ENCODE peak calls at places on chromosome 13, in six cellular contexts. C, J, S, N, R and Y are unnamed samples.

GRCh38 chr13:65638572-65639168 is 1591.5 kb downstream of the PCDH9 start:
- DNase-seq in C (peak; percentile 40), R (peak; percentile 22), J (peak; percentile 80), N (peak; percentile 4), S (no peak), Y (peak; percentile 53)

GRCh38 chr13:65613004-65613403 is 1617.1 kb downstream of the PCDH9 start:
- DNase-seq in C (no peak), R (no peak), S (no peak), J (no peak), N (no peak), Y (no peak)

GRCh38 chr13:105272660-105273631 is 1262.5 kb downstream of the EFNB2 start:
- DNase-seq in R (no peak), N (no peak), C (peak; percentile 34), S (no peak), J (no peak), Y (no peak)

GRCh38 chr13:33015791-33016323 is 366 bp upstream of the KL start:
- DNase-seq in C (no peak), J (no peak), R (no peak), S (peak; percentile 70), N (no peak), Y (no peak)

GRCh38 chr13:95800455-95800854 is 123.5 kb downstream of the DNAJC3 start:
- DNase-seq in R (no peak), C (no peak), J (no peak), S (no peak), N (no peak), Y (no peak)

GRCh38 chr13:111177081-111177711 is 62.1 kb downstream of the ARHGEF7 start:
- DNase-seq in C (no peak), N (no peak), S (peak; percentile 77), R (no peak), J (peak; percentile 77), Y (no peak)

GRCh38 chr13:80574113-80574512 is 233.2 kb upstream of the SPRY2 start:
- DNase-seq in R (no peak), N (no peak), C (no peak), S (no peak), J (no peak), Y (peak; percentile 18)

GRCh38 chr13:31896427-31896826 is 135.1 kb upstream of the FRY start:
- DNase-seq in S (no peak), J (peak; percentile 76), C (peak; percentile 55), N (no peak), R (no peak), Y (peak; percentile 55)

GRCh38 chr13:98581971-98582702 is 5.2 kb upstream of the STK24 start:
- DNase-seq in R (no peak), N (no peak), J (peak; percentile 51), S (no peak), C (no peak), Y (no peak)

DNA sequence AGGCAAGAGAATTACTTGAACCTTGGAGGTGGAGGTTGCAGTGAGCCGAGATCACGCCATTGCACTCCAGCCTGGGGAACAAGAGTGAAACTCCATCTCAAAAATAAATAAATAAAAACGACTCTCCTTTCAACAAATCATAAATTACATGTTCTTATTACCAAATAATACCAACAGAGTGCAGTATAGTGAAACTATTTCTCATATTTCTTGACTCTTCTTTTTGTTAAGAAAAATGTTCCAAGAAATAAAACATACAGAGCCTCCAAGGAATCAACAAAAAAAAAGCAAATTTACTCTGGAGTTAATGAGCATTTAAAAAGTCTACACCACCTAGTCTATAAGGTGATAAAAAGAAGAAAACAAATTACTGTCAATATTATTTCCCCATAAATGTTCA is 188.8 kb downstream of the KLF12 start:
- DNase-seq in S (no peak), J (peak; percentile 46), R (no peak), C (no peak), N (no peak), Y (no peak)
- TF ChIP-seq CTCF in S (no peak), J (no peak), R (no peak), C (no peak), N (no peak), Y (no peak)

DNA sequence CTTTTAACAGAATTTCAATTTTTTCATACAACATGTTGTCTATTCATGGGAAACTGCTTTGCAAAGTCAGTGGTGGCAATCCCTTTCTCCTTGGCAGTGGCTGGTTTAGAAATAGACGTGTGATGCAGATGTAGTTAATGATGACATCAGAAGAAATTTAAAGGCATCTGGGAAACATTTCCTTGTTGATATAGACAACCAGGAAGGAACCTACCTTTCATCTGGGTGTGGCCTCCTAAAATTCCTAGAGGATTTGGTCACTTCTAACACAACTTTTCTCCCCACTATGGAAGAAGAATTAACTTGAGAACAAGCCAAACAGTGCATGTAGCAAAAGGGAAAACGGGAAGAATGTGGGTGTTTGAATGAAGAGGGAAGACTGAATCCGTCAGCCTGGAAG is 102.8 kb downstream of the EFNB2 start:
- DNase-seq in S (no peak), C (no peak), R (peak; percentile 16), N (no peak), J (no peak), Y (no peak)
- TF ChIP-seq CTCF in S (no peak), C (no peak), R (no peak), N (no peak), J (no peak), Y (no peak)

GRCh38 chr13:51594432-51594831 is 10.2 kb downstream of the WDFY2 start:
- DNase-seq in C (no peak), S (no peak), J (no peak), R (no peak), N (no peak), Y (no peak)

GRCh38 chr13:51589793-51590192 is 5.5 kb downstream of the WDFY2 start:
- DNase-seq in J (no peak), N (no peak), C (no peak), R (no peak), S (no peak), Y (no peak)

GRCh38 chr13:51588406-51588949 is 4.2 kb downstream of the WDFY2 start:
- DNase-seq in N (no peak), R (no peak), S (no peak), J (no peak), C (no peak), Y (no peak)

GRCh38 chr13:51590231-51590630 is 6.0 kb downstream of the WDFY2 start:
- DNase-seq in C (no peak), S (no peak), N (no peak), R (no peak), J (no peak), Y (no peak)

DNA sequence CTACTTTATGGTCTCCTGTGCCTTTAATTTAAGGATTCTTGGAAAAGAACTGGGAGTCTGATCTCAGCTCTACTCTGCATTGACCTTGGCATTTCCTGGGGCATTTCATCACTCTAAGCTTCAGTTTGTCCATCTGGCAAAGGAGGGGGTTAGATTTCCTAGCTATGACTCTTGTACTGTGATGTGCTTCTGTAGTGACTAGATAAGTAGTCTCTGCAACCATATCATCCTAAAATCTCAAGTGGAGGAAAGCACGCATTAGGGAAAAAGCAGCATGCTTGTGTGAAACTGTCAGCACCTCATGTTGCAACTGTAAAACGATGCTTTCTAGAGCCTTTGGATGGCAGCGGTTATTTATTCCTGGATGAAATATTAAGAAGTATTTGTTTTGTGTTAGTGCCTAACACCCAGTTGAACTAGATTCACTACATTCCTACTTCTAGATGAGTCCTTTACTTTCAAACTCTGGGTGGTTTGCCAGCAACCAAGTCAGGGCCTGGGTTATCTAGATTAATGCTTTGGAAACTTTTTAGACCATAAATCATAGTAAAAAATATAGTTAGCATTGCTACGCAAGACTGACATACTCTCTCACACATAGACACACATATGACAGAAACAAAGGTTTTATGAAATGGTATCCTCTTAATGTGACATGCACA is 6.8 kb downstream of the WDFY2 start:
- DNase-seq in N (no peak), R (peak; percentile 92), S (no peak), C (no peak), J (peak; percentile 97), Y (peak; percentile 91)
- TF ChIP-seq CTCF in N (peak; percentile 16), R (no peak), S (no peak), C (no peak), J (no peak), Y (no peak)

GRCh38 chr13:108728370-108728769 is 99.0 kb downstream of the MYO16 start:
- DNase-seq in N (no peak), S (no peak), C (peak; percentile 14), R (no peak), J (no peak), Y (no peak)
- TF ChIP-seq CTCF in N (no peak), S (no peak), C (peak; percentile 63), R (peak; percentile 23), J (no peak), Y (no peak)

GRCh38 chr13:78786399-78786879 is 127.5 kb upstream of the OBI1 start:
- DNase-seq in S (no peak), J (no peak), N (no peak), C (no peak), R (no peak), Y (no peak)

GRCh38 chr13:78780708-78781107 is 121.8 kb upstream of the OBI1 start:
- DNase-seq in J (no peak), R (no peak), S (no peak), N (no peak), C (no peak), Y (no peak)

GRCh38 chr13:78787189-78787588 is 128.2 kb upstream of the OBI1 start:
- DNase-seq in S (no peak), N (no peak), J (peak; percentile 2), R (no peak), C (no peak), Y (no peak)

GRCh38 chr13:78784017-78784745 is 125.2 kb upstream of the OBI1 start:
- DNase-seq in R (no peak), N (no peak), S (no peak), J (no peak), C (no peak), Y (no peak)

DNA sequence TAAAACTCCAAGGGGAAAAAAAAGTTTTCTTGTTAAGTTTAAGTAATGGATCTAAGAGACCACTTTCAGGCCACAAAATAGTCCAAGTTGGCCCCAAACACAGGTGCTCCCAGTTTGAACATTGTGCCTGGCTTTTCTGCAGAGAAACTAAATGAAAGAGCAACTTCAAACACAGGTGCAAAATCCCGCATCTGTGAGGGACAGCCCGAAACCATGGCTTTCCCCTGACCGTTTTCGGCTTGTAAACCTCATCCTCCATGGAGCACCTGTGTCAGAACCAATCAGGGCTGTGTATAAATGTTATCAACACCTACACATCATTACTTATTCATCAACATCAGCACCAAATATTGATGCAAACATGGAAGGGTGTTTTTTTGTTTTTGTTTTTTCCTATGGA is 126.8 kb upstream of the OBI1 start:
- DNase-seq in N (no peak), J (no peak), R (no peak), C (no peak), S (no peak), Y (no peak)
- TF ChIP-seq CTCF in N (no peak), J (no peak), R (no peak), C (no peak), S (no peak), Y (no peak)

DNA sequence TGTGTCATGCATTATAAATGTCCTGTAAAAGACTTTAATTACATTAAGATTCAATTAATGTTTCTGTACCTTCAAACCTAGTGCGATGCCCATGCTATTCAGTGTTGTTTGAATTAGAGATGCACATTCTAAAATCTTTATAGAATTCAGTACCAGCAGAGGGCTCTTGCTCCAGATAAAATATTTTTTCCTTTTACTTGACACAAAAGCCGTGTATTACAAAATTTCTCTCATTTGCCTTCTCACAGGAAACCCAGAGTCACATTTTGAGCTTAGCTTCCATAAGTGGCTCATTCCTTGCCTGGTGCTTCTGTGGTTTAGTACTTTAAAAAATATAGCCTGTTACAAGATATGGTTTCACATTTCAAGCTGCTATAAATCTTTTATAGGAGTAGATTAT is 101.2 kb downstream of the RNF17 start:
- DNase-seq in S (no peak), C (no peak), J (peak; percentile 35), N (no peak), R (no peak), Y (peak; percentile 16)
- TF ChIP-seq CTCF in S (no peak), C (no peak), J (peak; percentile 10), N (peak; percentile 35), R (no peak), Y (no peak)

GRCh38 chr13:45464687-45465453 is at the start of gene COG3:
- DNase-seq in S (peak; percentile 96), R (peak; percentile 93), J (peak; percentile 98), C (peak; percentile 94), N (peak; percentile 93), Y (peak; percentile 97)
- TF ChIP-seq CTCF in S (peak; percentile 19), R (peak; percentile 21), J (no peak), C (no peak), N (peak; percentile 45), Y (peak; percentile 13)